ENCODE peak calls at places on chromosomes 16 and 17, in seven cellular contexts. F is psoas muscle, Z is heart left ventricle, U is colonic mucosa, V is tibial nerve, B is OCI-LY7, J is A549. P is an unnamed sample.

GRCh38 chr16:74034862-74035261 is 261.8 kb upstream of the PSMD7 start:
- DNase-seq in B (peak; percentile 5), U (peak; percentile 25), F (no peak), Z (no peak), V (no peak), J (peak; percentile 14), P (no peak)

GRCh38 chr17:61834610-61835009 is 28.7 kb downstream of the BRIP1 start:
- DNase-seq in B (no peak), U (no peak), V (no peak), F (no peak), J (no peak), Z (no peak), P (no peak)

GRCh38 chr16:72428611-72429376 is 256.8 kb upstream of the PMFBP1 start:
- DNase-seq in Z (no peak), J (no peak), F (no peak), U (no peak), V (no peak), B (no peak), P (no peak)

GRCh38 chr17:44556114-44556853 is 1.0 kb upstream of the FZD2 start:
- DNase-seq in V (no peak), U (peak; percentile 25), J (peak; percentile 84), Z (peak; percentile 42), B (peak; percentile 85), F (no peak), P (no peak)

GRCh38 chr16:72715267-72715666 is 332.7 kb downstream of the ZFHX3 start:
- DNase-seq in U (no peak), V (no peak), Z (no peak), F (no peak), J (no peak), B (no peak), P (no peak)

GRCh38 chr17:36992701-36993100 is 43.9 kb downstream of the AATF start:
- DNase-seq in J (no peak), U (no peak), B (no peak), Z (no peak), F (no peak), V (no peak), P (no peak)

GRCh38 chr17:81371910-81372760 is 23.1 kb upstream of the BAHCC1 start:
- DNase-seq in V (no peak), J (peak; percentile 73), Z (peak; percentile 85), B (no peak), U (no peak), F (peak; percentile 88), P (no peak)

GRCh38 chr17:28735242-28735722 is 6.7 kb downstream of the NEK8 start:
- DNase-seq in U (no peak), Z (no peak), J (no peak), V (no peak), F (no peak), B (no peak), P (no peak)

GRCh38 chr17:42233148-42233547 is 38.9 kb upstream of the GHDC start:
- DNase-seq in F (no peak), B (no peak), U (no peak), Z (no peak), V (no peak), J (no peak), P (no peak)

GRCh38 chr17:2174471-2175293 is 119.8 kb downstream of the HIC1 start:
- DNase-seq in Z (peak; percentile 81), B (no peak), V (no peak), F (peak; percentile 84), J (no peak), U (no peak), P (peak; percentile 55)

GRCh38 chr17:20191066-20191465 is 181.9 kb downstream of the SPECC1 start:
- DNase-seq in U (no peak), J (no peak), Z (no peak), V (no peak), B (no peak), F (no peak), P (no peak)
- H3K4me1 ChIP-seq in U (peaks cover 3% of the 10 kb centered on the region), J (peaks cover 43% of the 10 kb centered on the region), Z (no peaks in the 10 kb centered on the region), V (peaks cover 72% of the 10 kb centered on the region), B (no peaks in the 10 kb centered on the region), F (no peaks in the 10 kb centered on the region), P (no peaks in the 10 kb centered on the region)

GRCh38 chr17:31378638-31379037 is 12.8 kb upstream of the RAB11FIP4 start:
- DNase-seq in U (no peak), F (no peak), J (no peak), Z (no peak), V (no peak), B (no peak), P (no peak)
- TF ChIP-seq CTCF in U (no peak), F (no peak), J (no peak), Z (no peak), V (no peak), B (peak; percentile 24), P (no peak)

GRCh38 chr17:50916708-50917417 is 50.7 kb upstream of the TOB1 start:
- DNase-seq in B (no peak), U (no peak), F (no peak), V (no peak), J (no peak), Z (peak; percentile 43), P (no peak)

GRCh38 chr17:50911890-50912289 is 45.7 kb upstream of the TOB1 start:
- DNase-seq in Z (no peak), U (no peak), V (no peak), J (no peak), F (no peak), B (no peak), P (no peak)

GRCh38 chr17:50913120-50913519 is 47.0 kb upstream of the TOB1 start:
- DNase-seq in B (no peak), Z (no peak), J (no peak), F (no peak), U (no peak), V (no peak), P (no peak)

GRCh38 chr17:50916026-50916707 is 50.0 kb upstream of the TOB1 start:
- DNase-seq in J (no peak), Z (no peak), V (no peak), B (no peak), U (no peak), F (no peak), P (no peak)

DNA sequence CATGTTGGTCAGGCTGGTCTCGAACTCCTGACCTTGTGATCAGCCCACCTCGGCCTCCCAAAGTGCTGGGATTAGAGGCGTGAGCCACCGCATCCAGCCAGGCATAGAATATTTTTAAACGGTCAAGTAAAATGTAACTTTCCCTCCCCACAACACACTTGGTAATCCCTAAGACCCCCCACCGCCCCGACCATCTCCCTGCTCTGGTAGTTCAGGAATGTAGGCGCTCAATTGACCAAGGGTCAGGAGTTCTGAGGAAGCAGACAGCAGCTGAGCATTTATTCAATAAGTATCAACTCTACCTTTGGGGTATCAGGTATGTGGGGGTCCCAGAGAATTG is 48.3 kb upstream of the TOB1 start:
- DNase-seq in Z (no peak), F (no peak), J (no peak), U (no peak), V (no peak), B (no peak), P (no peak)
- H3K4me1 ChIP-seq in Z (peaks cover 24% of the 10 kb centered on the region), F (peaks cover 24% of the 10 kb centered on the region), J (peaks cover 40% of the 10 kb centered on the region), U (peaks cover 27% of the 10 kb centered on the region), V (peaks cover 48% of the 10 kb centered on the region), B (peaks cover 22% of the 10 kb centered on the region), P (peaks cover 3% of the 10 kb centered on the region)

GRCh38 chr17:79789943-79790804 is 6.7 kb downstream of the CBX8 start:
- DNase-seq in F (peak; percentile 72), Z (peak; percentile 45), U (no peak), J (peak; percentile 95), V (no peak), B (peak; percentile 70), P (no peak)
- TF ChIP-seq CTCF in F (peak; percentile 68), Z (peak; percentile 75), U (peak; percentile 78), J (peak; percentile 98), V (peak; percentile 83), B (peak; percentile 94), P (peak; percentile 58)